ENCODE peak calls at places on chromosome 19, in ten cellular contexts. X is A549, I is stomach, N is thyroid gland, G is tibial nerve, Y is breast epithelium, C is upper lobe of left lung, W is IMR-90, L is spleen, A is heart left ventricle. H is an unnamed sample.

GRCh38 chr19:7851623-7852500 is 21.8 kb downstream of the EVI5L start:
- DNase-seq in X (no peak), I (no peak), N (no peak), G (no peak), Y (no peak), C (no peak), W (no peak), L (no peak), A (no peak), H (no peak)

GRCh38 chr19:19256072-19256969 is 16.8 kb downstream of the TM6SF2 start:
- DNase-seq in X (no peak), I (no peak), N (no peak), G (no peak), Y (no peak), C (no peak), W (no peak), L (no peak), A (no peak), H (no peak)

GRCh38 chr19:51158474-51159129 is 16.5 kb downstream of the SIGLEC7 start:
- DNase-seq in X (peak; percentile 41), I (peak; percentile 55), N (peak; percentile 32), G (no peak), Y (no peak), C (peak; percentile 69), W (peak; percentile 7), L (peak; percentile 89), A (no peak), H (peak; percentile 92)

GRCh38 chr19:31099470-31100190 is 249.6 kb downstream of the TSHZ3 start:
- DNase-seq in X (no peak), I (no peak), N (no peak), G (no peak), Y (no peak), C (no peak), W (no peak), L (no peak), A (no peak), H (no peak)

GRCh38 chr19:46361915-46362314 is 15.0 kb downstream of the PPP5C start:
- DNase-seq in X (no peak), I (no peak), N (no peak), G (no peak), Y (no peak), C (no peak), W (peak; percentile 38), L (no peak), A (no peak), H (no peak)

GRCh38 chr19:52638601-52639000 is 446 bp upstream of the ZNF83 start:
- DNase-seq in X (no peak), I (no peak), N (no peak), G (no peak), Y (no peak), C (no peak), W (peak; percentile 69), L (peak; percentile 78), A (peak; percentile 58), H (no peak)

GRCh38 chr19:28633223-28634030 is 579.5 kb downstream of the UQCRFS1 start:
- DNase-seq in X (no peak), I (no peak), N (no peak), G (no peak), Y (no peak), C (peak; percentile 64), W (peak; percentile 1), L (no peak), A (no peak), H (no peak)

GRCh38 chr19:5103812-5104410 is 135.0 kb downstream of the KDM4B start:
- DNase-seq in X (no peak), I (no peak), N (no peak), G (no peak), Y (no peak), C (no peak), W (no peak), L (no peak), A (no peak), H (no peak)

GRCh38 chr19:18743281-18743825 is 47.8 kb downstream of the COMP start:
- DNase-seq in X (no peak), I (peak; percentile 92), N (peak; percentile 88), G (no peak), Y (no peak), C (peak; percentile 74), W (peak; percentile 76), L (no peak), A (peak; percentile 74), H (no peak)

GRCh38 chr19:46861691-46862503 is 1.1 kb downstream of the ARHGAP35 start:
- DNase-seq in X (no peak), I (peak; percentile 28), N (peak; percentile 39), G (no peak), Y (no peak), C (no peak), W (no peak), L (no peak), A (no peak), H (peak; percentile 88)

GRCh38 chr19:35531291-35531690 is 2.0 kb upstream of the GAPDHS start:
- DNase-seq in X (no peak), I (no peak), N (no peak), G (no peak), Y (no peak), C (no peak), W (no peak), L (no peak), A (no peak), H (no peak)

GRCh38 chr19:9941236-9941635 is 4.9 kb upstream of the OLFM2 start:
- DNase-seq in X (no peak), I (no peak), N (no peak), G (no peak), Y (no peak), C (no peak), W (peak; percentile 29), L (no peak), A (no peak), H (no peak)

GRCh38 chr19:940591-941291 is 14.9 kb downstream of the ARID3A start:
- DNase-seq in X (no peak), I (peak; percentile 92), N (peak; percentile 87), G (peak; percentile 59), Y (peak; percentile 72), C (peak; percentile 87), W (peak; percentile 57), L (peak; percentile 91), A (peak; percentile 69), H (peak; percentile 95)

GRCh38 chr19:20928371-20928770 is 5.3 kb downstream of the ZNF85 start:
- DNase-seq in X (no peak), I (no peak), N (no peak), G (no peak), Y (no peak), C (no peak), W (peak; percentile 87), L (no peak), A (no peak), H (no peak)

GRCh38 chr19:6579450-6580178 is 11.3 kb downstream of the CD70 start:
- DNase-seq in X (no peak), I (no peak), N (no peak), G (no peak), Y (no peak), C (no peak), W (no peak), L (no peak), A (no peak), H (no peak)
- TF ChIP-seq POLR2A in X (no peak), I (no peak), N (no peak), G (no peak), Y (no peak), C (no peak), W (no peak), L (no peak), A (no peak), H (no peak)

GRCh38 chr19:38543807-38544568 is 73.8 kb downstream of the MAP4K1 start:
- DNase-seq in X (peak; percentile 98), I (peak; percentile 39), N (peak; percentile 30), G (no peak), Y (no peak), C (peak; percentile 85), W (peak; percentile 86), L (no peak), A (peak; percentile 67), H (no peak)

GRCh38 chr19:38543286-38543806 is 74.4 kb downstream of the MAP4K1 start:
- DNase-seq in X (no peak), I (no peak), N (no peak), G (no peak), Y (no peak), C (no peak), W (no peak), L (no peak), A (no peak), H (no peak)

GRCh38 chr19:38545596-38545995 is 72.2 kb downstream of the MAP4K1 start:
- DNase-seq in X (no peak), I (no peak), N (no peak), G (no peak), Y (no peak), C (no peak), W (no peak), L (no peak), A (no peak), H (no peak)

GRCh38 chr19:38542040-38542439 is 75.7 kb downstream of the MAP4K1 start:
- DNase-seq in X (no peak), I (no peak), N (no peak), G (no peak), Y (no peak), C (no peak), W (no peak), L (no peak), A (no peak), H (no peak)

DNA sequence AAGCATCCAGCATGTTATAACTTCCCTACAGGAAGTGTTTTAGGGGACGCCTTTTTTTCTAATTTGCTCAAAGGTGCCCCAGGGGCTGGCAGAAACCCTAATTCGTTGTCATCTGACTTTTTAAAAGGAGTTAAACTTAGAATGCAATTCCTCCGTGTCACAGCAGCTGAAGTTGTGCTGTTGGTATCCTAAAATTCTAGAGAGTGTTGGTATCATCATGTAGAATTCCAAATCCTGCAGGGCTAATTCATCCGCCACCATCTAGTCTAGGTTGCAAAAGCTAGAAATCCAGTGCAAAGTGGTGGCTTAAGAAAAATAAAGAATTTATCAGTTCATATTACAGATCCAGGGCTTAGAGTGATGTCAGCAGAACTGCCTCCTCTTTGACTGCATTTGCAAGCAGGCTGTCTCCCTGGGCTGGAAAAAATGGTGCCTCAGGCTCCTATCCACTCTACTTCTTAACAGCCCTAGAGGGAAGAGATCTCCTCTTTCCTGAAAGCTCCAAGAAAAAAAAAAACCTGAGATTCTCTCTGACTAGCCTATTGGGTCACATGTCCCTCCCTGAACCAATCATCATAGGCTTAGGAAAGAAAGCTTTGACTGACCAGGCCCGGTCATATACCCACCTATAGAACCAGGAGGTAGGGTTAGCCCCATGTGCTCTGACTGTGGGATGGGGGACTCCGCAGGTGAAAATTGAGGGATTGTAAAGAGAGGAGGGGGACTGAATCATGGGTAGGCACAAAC is 73.0 kb downstream of the MAP4K1 start:
- DNase-seq in X (no peak), I (no peak), N (no peak), G (no peak), Y (no peak), C (no peak), W (peak; percentile 5), L (no peak), A (no peak), H (no peak)
- TF ChIP-seq CTCF in X (peak; percentile 100), I (no peak), N (no peak), G (peak; percentile 72), Y (peak; percentile 50), C (no peak), W (peak; percentile 63), L (no peak), A (no peak), H (no peak)

GRCh38 chr19:29872224-29872731 is 60.5 kb downstream of the CCNE1 start:
- DNase-seq in X (no peak), I (no peak), N (no peak), G (no peak), Y (no peak), C (no peak), W (no peak), L (peak; percentile 72), A (no peak), H (no peak)
- H3K4me3 ChIP-seq in X (no peak overlapping the region), I (no peak overlapping the region), N (no peak overlapping the region), G (peak overlapping the region; percentile 7), Y (no peak overlapping the region), C (no peak overlapping the region), W (no peak overlapping the region), L (no peak overlapping the region), A (no peak overlapping the region), H (no peak overlapping the region)

GRCh38 chr19:38004505-38005223 is 97.7 kb downstream of the SIPA1L3 start:
- DNase-seq in X (peak; percentile 91), I (peak; percentile 55), N (peak; percentile 63), G (peak; percentile 74), Y (peak; percentile 82), C (peak; percentile 85), W (peak; percentile 98), L (no peak), A (peak; percentile 89), H (peak; percentile 93)
- TF ChIP-seq POLR2A in X (no peak), I (no peak), N (no peak), G (peak; percentile 76), Y (no peak), C (peak; percentile 53), W (peak; percentile 92), L (no peak), A (no peak), H (no peak)